ENCODE peak calls at places on chromosome 4, in seven cellular contexts. One of them, this sample, is unnamed.

GRCh38 chr4:2579910-2580309 is 43.5 kb downstream of the FAM193A start:
- DNase-seq in cardiac muscle cell: no peak
- DNase-seq in AG09309: no peak
- DNase-seq in astrocyte of the spinal cord: no peak
- DNase-seq in body of pancreas: no peak
- DNase-seq in GM12864: no peak
- DNase-seq in hepatocyte: no peak
- DNase-seq in this sample: no peak

GRCh38 chr4:44535981-44536380 is 87.4 kb upstream of the KCTD8 start:
- DNase-seq in cardiac muscle cell: no peak
- DNase-seq in AG09309: no peak
- DNase-seq in astrocyte of the spinal cord: no peak
- DNase-seq in body of pancreas: no peak
- DNase-seq in GM12864: no peak
- DNase-seq in hepatocyte: no peak
- DNase-seq in this sample: no peak

GRCh38 chr4:105624530-105624929 is 72.1 kb downstream of the ARHGEF38 start:
- DNase-seq in cardiac muscle cell: peak; percentile 78
- DNase-seq in AG09309: peak; percentile 10
- DNase-seq in astrocyte of the spinal cord: peak; percentile 81
- DNase-seq in body of pancreas: peak; percentile 61
- DNase-seq in GM12864: no peak
- DNase-seq in hepatocyte: no peak
- DNase-seq in this sample: peak; percentile 12

GRCh38 chr4:108072300-108072699 is 82.6 kb downstream of the HADH start:
- DNase-seq in cardiac muscle cell: no peak
- DNase-seq in AG09309: no peak
- DNase-seq in astrocyte of the spinal cord: no peak
- DNase-seq in body of pancreas: no peak
- DNase-seq in GM12864: peak; percentile 15
- DNase-seq in hepatocyte: peak; percentile 35
- DNase-seq in this sample: no peak

GRCh38 chr4:62952366-62952765 is 1456.9 kb downstream of the TECRL start:
- DNase-seq in cardiac muscle cell: no peak
- DNase-seq in AG09309: no peak
- DNase-seq in astrocyte of the spinal cord: no peak
- DNase-seq in body of pancreas: no peak
- DNase-seq in GM12864: no peak
- DNase-seq in hepatocyte: no peak
- DNase-seq in this sample: no peak

GRCh38 chr4:176340871-176341685 is 21.3 kb downstream of the SPCS3 start:
- DNase-seq in cardiac muscle cell: peak; percentile 75
- DNase-seq in AG09309: no peak
- DNase-seq in astrocyte of the spinal cord: peak; percentile 69
- DNase-seq in body of pancreas: no peak
- DNase-seq in GM12864: no peak
- DNase-seq in hepatocyte: peak; percentile 56
- DNase-seq in this sample: peak; percentile 50

GRCh38 chr4:40980318-40980883 is 230.6 kb downstream of the NSUN7 start:
- DNase-seq in cardiac muscle cell: peak; percentile 46
- DNase-seq in AG09309: no peak
- DNase-seq in astrocyte of the spinal cord: no peak
- DNase-seq in body of pancreas: peak; percentile 19
- DNase-seq in GM12864: no peak
- DNase-seq in hepatocyte: no peak
- DNase-seq in this sample: peak; percentile 29

GRCh38 chr4:152901205-152901604 is 34.9 kb upstream of the FHDC1 start:
- DNase-seq in cardiac muscle cell: peak; percentile 25
- DNase-seq in AG09309: no peak
- DNase-seq in astrocyte of the spinal cord: no peak
- DNase-seq in body of pancreas: no peak
- DNase-seq in GM12864: no peak
- DNase-seq in hepatocyte: no peak
- DNase-seq in this sample: no peak

GRCh38 chr4:40579983-40580382 is 49.7 kb downstream of the RBM47 start:
- DNase-seq in cardiac muscle cell: peak; percentile 34
- DNase-seq in AG09309: peak; percentile 73
- DNase-seq in astrocyte of the spinal cord: peak; percentile 78
- DNase-seq in body of pancreas: no peak
- DNase-seq in GM12864: no peak
- DNase-seq in hepatocyte: no peak
- DNase-seq in this sample: peak; percentile 84

GRCh38 chr4:123096038-123096437 is 173.6 kb upstream of the NUDT6 start:
- DNase-seq in cardiac muscle cell: peak; percentile 32
- DNase-seq in AG09309: no peak
- DNase-seq in astrocyte of the spinal cord: no peak
- DNase-seq in body of pancreas: no peak
- DNase-seq in GM12864: no peak
- DNase-seq in hepatocyte: no peak
- DNase-seq in this sample: no peak
- TF ChIP-seq CTCF in cardiac muscle cell: peak; percentile 44
- TF ChIP-seq CTCF in AG09309: no peak
- TF ChIP-seq CTCF in astrocyte of the spinal cord: no peak
- TF ChIP-seq CTCF in body of pancreas: no peak
- TF ChIP-seq CTCF in GM12864: peak; percentile 5
- TF ChIP-seq CTCF in hepatocyte: peak; percentile 20
- TF ChIP-seq CTCF in this sample: peak; percentile 6

GRCh38 chr4:88696620-88697019 is 1.0 kb downstream of the NAP1L5 start:
- DNase-seq in cardiac muscle cell: no peak
- DNase-seq in AG09309: no peak
- DNase-seq in astrocyte of the spinal cord: no peak
- DNase-seq in body of pancreas: no peak
- DNase-seq in GM12864: no peak
- DNase-seq in hepatocyte: no peak
- DNase-seq in this sample: no peak
- H3K4me3 ChIP-seq in cardiac muscle cell: no peak overlapping the region
- H3K4me3 ChIP-seq in AG09309: peak overlapping the region; percentile 72
- H3K4me3 ChIP-seq in astrocyte of the spinal cord: peak overlapping the region; percentile 70
- H3K4me3 ChIP-seq in body of pancreas: no peak overlapping the region
- H3K4me3 ChIP-seq in GM12864: no peak overlapping the region
- H3K4me3 ChIP-seq in hepatocyte: peak overlapping the region; percentile 40
- H3K4me3 ChIP-seq in this sample: peak overlapping the region; percentile 74

GRCh38 chr4:4507923-4508322 is 33.9 kb downstream of the STX18 start:
- DNase-seq in cardiac muscle cell: no peak
- DNase-seq in AG09309: no peak
- DNase-seq in astrocyte of the spinal cord: peak; percentile 22
- DNase-seq in body of pancreas: no peak
- DNase-seq in GM12864: no peak
- DNase-seq in hepatocyte: no peak
- DNase-seq in this sample: no peak
- TF ChIP-seq CTCF in cardiac muscle cell: peak; percentile 56
- TF ChIP-seq CTCF in AG09309: peak; percentile 54
- TF ChIP-seq CTCF in astrocyte of the spinal cord: peak; percentile 65
- TF ChIP-seq CTCF in body of pancreas: peak; percentile 9
- TF ChIP-seq CTCF in GM12864: peak; percentile 55
- TF ChIP-seq CTCF in hepatocyte: peak; percentile 42
- TF ChIP-seq CTCF in this sample: peak; percentile 45

DNA sequence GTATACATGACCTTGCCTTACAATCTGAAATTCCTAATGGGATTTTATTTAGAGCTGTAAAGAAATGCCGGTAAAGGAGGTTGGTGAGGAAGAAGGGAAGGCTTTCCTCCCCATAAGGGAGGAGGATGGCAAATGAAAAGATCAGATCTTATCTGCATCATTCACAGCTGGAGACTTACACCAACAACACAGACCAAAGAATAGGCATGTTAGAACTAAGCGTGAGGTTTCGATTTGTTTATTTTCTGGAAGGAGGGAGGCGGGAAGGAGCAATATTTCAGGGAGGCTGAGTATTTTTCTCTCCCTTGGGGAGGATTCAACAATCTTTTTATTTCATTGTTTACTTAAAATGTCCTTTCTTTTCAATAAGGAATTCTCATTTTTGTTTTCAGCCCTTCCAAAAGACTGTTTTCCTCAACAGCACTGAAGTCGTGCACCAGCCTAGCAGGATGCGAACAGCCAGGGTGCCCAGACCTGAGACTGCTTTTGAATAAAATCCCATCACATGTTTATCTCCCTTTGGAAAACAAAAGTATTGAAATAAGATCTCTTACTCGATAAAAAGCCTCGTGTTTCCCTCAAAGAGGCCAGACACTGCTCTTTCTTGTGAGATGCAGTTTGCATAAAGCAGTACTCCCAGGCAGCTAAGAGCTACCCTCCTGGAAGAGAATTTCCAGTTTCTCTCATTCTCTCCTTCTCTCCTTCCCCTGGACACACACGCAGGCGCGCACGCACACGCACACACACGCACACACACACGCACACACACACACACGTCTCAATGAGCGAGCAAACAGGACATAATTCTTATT is 236.1 kb downstream of the MGST2 start:
- DNase-seq in cardiac muscle cell: no peak
- DNase-seq in AG09309: no peak
- DNase-seq in astrocyte of the spinal cord: peak; percentile 61
- DNase-seq in body of pancreas: no peak
- DNase-seq in GM12864: no peak
- DNase-seq in hepatocyte: no peak
- DNase-seq in this sample: peak; percentile 49
- H3K4me3 ChIP-seq in cardiac muscle cell: no peak overlapping the region
- H3K4me3 ChIP-seq in AG09309: peak overlapping the region; percentile 43
- H3K4me3 ChIP-seq in astrocyte of the spinal cord: peak overlapping the region; percentile 50
- H3K4me3 ChIP-seq in body of pancreas: no peak overlapping the region
- H3K4me3 ChIP-seq in GM12864: no peak overlapping the region
- H3K4me3 ChIP-seq in hepatocyte: no peak overlapping the region
- H3K4me3 ChIP-seq in this sample: peak overlapping the region; percentile 48

GRCh38 chr4:128424524-128425195 is 137.0 kb upstream of the PGRMC2 start:
- DNase-seq in cardiac muscle cell: peak; percentile 86
- DNase-seq in AG09309: peak; percentile 21
- DNase-seq in astrocyte of the spinal cord: no peak
- DNase-seq in body of pancreas: no peak
- DNase-seq in GM12864: no peak
- DNase-seq in hepatocyte: no peak
- DNase-seq in this sample: peak; percentile 73

GRCh38 chr4:128428397-128428796 is 140.8 kb upstream of the PGRMC2 start:
- DNase-seq in cardiac muscle cell: no peak
- DNase-seq in AG09309: no peak
- DNase-seq in astrocyte of the spinal cord: no peak
- DNase-seq in body of pancreas: no peak
- DNase-seq in GM12864: no peak
- DNase-seq in hepatocyte: no peak
- DNase-seq in this sample: no peak

DNA sequence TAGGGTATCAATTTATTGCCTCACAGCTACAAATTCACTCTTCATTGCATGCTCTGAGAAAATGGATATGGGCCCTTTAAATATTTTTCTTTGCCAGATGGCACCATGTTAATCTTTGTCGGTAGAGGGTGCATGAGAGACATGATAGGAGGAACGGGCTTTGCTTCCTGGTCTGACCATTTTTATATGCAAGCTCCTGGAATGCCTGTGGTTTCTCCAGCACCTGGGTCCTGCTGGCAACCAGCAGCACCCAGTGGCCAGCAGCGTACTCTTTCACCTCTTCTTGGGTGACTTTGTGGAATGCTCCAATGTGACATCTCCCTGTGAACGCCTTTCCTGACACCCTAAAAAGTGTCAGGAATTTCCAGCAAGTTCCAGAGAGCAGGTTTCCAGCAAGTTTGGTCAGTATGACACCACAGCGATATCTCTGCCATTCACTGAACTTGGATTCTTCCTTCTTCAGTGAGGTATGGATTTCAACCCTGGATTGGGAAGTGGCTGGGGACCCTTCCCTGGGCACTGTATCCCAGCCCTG is 140.3 kb upstream of the PGRMC2 start:
- DNase-seq in cardiac muscle cell: peak; percentile 85
- DNase-seq in AG09309: peak; percentile 51
- DNase-seq in astrocyte of the spinal cord: peak; percentile 64
- DNase-seq in body of pancreas: peak; percentile 74
- DNase-seq in GM12864: no peak
- DNase-seq in hepatocyte: peak; percentile 66
- DNase-seq in this sample: peak; percentile 78
- TF ChIP-seq CTCF in cardiac muscle cell: peak; percentile 57
- TF ChIP-seq CTCF in AG09309: peak; percentile 59
- TF ChIP-seq CTCF in astrocyte of the spinal cord: peak; percentile 43
- TF ChIP-seq CTCF in body of pancreas: peak; percentile 16
- TF ChIP-seq CTCF in GM12864: no peak
- TF ChIP-seq CTCF in hepatocyte: peak; percentile 47
- TF ChIP-seq CTCF in this sample: peak; percentile 62

DNA sequence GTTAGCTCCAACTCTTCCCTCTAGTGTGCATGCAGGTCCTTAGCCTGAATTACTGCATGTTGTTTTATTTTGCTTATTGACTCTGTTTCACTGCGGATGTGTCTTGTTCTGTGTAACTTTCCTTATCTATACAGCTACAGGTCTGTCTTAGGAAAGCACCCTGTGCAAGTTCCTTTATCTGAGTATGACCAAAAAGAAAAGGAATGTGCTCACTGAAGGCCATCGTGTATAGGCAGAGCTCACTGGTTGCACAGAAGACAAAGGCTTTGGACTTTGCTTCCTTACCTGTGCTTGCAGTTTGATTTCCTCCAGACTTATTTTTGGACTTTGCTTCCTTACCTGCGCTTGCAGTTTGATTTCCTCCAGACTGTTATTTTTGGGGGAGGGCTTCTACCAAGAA is 25.2 kb upstream of the UGT2B11 start:
- DNase-seq in cardiac muscle cell: no peak
- DNase-seq in AG09309: no peak
- DNase-seq in astrocyte of the spinal cord: no peak
- DNase-seq in body of pancreas: no peak
- DNase-seq in GM12864: no peak
- DNase-seq in hepatocyte: peak; percentile 61
- DNase-seq in this sample: no peak
- H3K4me3 ChIP-seq in cardiac muscle cell: no peak overlapping the region
- H3K4me3 ChIP-seq in AG09309: no peak overlapping the region
- H3K4me3 ChIP-seq in astrocyte of the spinal cord: no peak overlapping the region
- H3K4me3 ChIP-seq in body of pancreas: no peak overlapping the region
- H3K4me3 ChIP-seq in GM12864: no peak overlapping the region
- H3K4me3 ChIP-seq in hepatocyte: no peak overlapping the region
- H3K4me3 ChIP-seq in this sample: no peak overlapping the region

DNA sequence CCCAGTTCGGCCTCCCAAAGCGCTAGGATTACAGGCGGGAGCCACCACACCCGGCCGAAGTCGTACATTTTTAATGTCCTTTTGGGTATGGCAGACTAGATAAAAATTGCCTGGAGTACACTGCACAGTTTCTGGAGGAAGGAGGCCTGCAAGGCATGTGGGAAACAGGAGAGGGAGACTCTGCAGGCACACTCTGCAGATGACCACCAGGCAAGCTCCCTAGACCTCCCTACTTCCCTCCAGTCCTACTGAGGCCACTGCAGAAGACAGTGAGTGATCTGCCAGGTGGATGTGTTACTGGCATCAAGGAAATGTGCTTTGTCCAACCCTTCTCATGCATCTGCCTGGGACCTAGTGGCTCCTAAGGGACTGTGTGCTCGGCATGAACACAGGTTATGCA is 11.4 kb downstream of the PDLIM3 start:
- DNase-seq in cardiac muscle cell: no peak
- DNase-seq in AG09309: no peak
- DNase-seq in astrocyte of the spinal cord: no peak
- DNase-seq in body of pancreas: no peak
- DNase-seq in GM12864: no peak
- DNase-seq in hepatocyte: no peak
- DNase-seq in this sample: no peak
- TF ChIP-seq CTCF in cardiac muscle cell: no peak
- TF ChIP-seq CTCF in AG09309: no peak
- TF ChIP-seq CTCF in astrocyte of the spinal cord: no peak
- TF ChIP-seq CTCF in body of pancreas: no peak
- TF ChIP-seq CTCF in GM12864: no peak
- TF ChIP-seq CTCF in hepatocyte: no peak
- TF ChIP-seq CTCF in this sample: no peak

DNA sequence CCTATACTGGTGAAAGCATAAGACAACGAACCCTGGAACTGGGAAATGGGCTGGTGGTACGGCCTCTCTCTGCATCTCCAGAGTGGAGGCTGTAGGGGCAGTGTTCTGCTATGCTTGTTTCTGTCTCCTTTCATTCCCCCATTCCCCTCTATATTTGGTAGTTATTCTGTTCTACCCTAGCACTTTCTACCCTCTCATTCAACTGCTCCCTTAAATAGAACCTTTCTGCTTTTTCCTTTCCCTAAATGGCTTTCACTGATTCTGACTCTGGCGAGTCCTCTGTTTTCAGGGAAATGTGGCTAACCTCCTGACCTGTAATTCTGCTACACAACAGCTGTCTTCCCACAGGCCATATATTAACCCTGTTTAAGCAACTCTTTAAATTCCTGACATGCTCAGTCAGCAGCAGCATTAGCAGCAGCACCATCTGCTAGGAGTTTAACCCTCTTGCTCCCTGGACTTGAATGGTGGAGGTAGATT is 94.2 kb downstream of the CXCL13 start:
- DNase-seq in cardiac muscle cell: peak; percentile 89
- DNase-seq in AG09309: peak; percentile 50
- DNase-seq in astrocyte of the spinal cord: peak; percentile 94
- DNase-seq in body of pancreas: no peak
- DNase-seq in GM12864: no peak
- DNase-seq in hepatocyte: peak; percentile 67
- DNase-seq in this sample: peak; percentile 86
- H3K4me3 ChIP-seq in cardiac muscle cell: no peak overlapping the region
- H3K4me3 ChIP-seq in AG09309: no peak overlapping the region
- H3K4me3 ChIP-seq in astrocyte of the spinal cord: no peak overlapping the region
- H3K4me3 ChIP-seq in body of pancreas: no peak overlapping the region
- H3K4me3 ChIP-seq in GM12864: no peak overlapping the region
- H3K4me3 ChIP-seq in hepatocyte: no peak overlapping the region
- H3K4me3 ChIP-seq in this sample: no peak overlapping the region

This sample was measured in AG10803.